ENCODE peak calls at places on chromosomes 16 and 17, in seven cellular contexts. W, H, N, O, I, C and Q are unnamed samples. For H3K36me3, the result is how much of the 10 kb centered on the place peaks cover.

GRCh38 chr16:24778676-24779075 is 49.2 kb downstream of the TNRC6A start:
- DNase-seq in I (no peak), N (no peak), H (no peak), O (no peak), W (no peak), C (no peak), Q (no peak)

GRCh38 chr17:59901604-59902003 is 8.7 kb downstream of the RPS6KB1 start:
- DNase-seq in H (no peak), W (peak), O (no peak), C (no peak), N (no peak), I (no peak), Q (no peak)

GRCh38 chr17:62807812-62808575 is at the start of gene MARCHF10:
- DNase-seq in N (peak), H (peak), W (peak), O (no peak), I (no peak), C (peak), Q (peak)

GRCh38 chr16:3503513-3503912 is 2.7 kb downstream of the CLUAP1 start:
- DNase-seq in C (no peak), N (no peak), H (no peak), W (no peak), I (no peak), O (no peak), Q (no peak)

GRCh38 chr16:81590714-81591537 is 146.3 kb downstream of the CMIP start:
- DNase-seq in C (no peak), I (no peak), N (no peak), H (no peak), W (no peak), O (no peak), Q (no peak)

GRCh38 chr16:67544844-67545664 is 16.4 kb downstream of the RIPOR1 start:
- DNase-seq in W (no peak), I (no peak), H (no peak), O (no peak), N (no peak), C (no peak), Q (no peak)

GRCh38 chr17:40605301-40605700 is 40.0 kb upstream of the CCR7 start:
- DNase-seq in N (no peak), C (no peak), O (no peak), H (no peak), I (no peak), W (no peak), Q (no peak)

GRCh38 chr17:2853722-2854580 is 57.7 kb downstream of the RAP1GAP2 start:
- DNase-seq in H (peak), O (no peak), I (no peak), W (peak), C (no peak), N (no peak), Q (no peak)

GRCh38 chr16:60641067-60641466 is 1395.2 kb downstream of the CDH8 start:
- DNase-seq in H (no peak), O (no peak), C (no peak), W (no peak), I (no peak), N (no peak), Q (no peak)

GRCh38 chr16:15054357-15055140 is 1.3 kb downstream of the NTAN1 start:
- DNase-seq in N (no peak), H (no peak), I (no peak), W (no peak), C (peak), O (no peak), Q (no peak)

GRCh38 chr16:29804020-29804419 is 2.3 kb upstream of the MAZ start:
- DNase-seq in C (no peak), O (no peak), I (no peak), N (no peak), H (no peak), W (no peak), Q (no peak)

GRCh38 chr17:82881900-82882714 is 42.3 kb upstream of the ZNF750 start:
- DNase-seq in W (peak), C (peak), I (no peak), O (peak), N (no peak), H (no peak), Q (peak)

GRCh38 chr17:76373481-76373825 is 11.0 kb upstream of the SPHK1 start:
- DNase-seq in H (no peak), N (no peak), I (no peak), C (no peak), O (no peak), W (no peak), Q (no peak)

GRCh38 chr16:84215531-84215930 is 24.3 kb downstream of the KCNG4 start:
- DNase-seq in H (no peak), I (no peak), O (no peak), W (no peak), N (no peak), C (no peak), Q (no peak)

GRCh38 chr16:9195301-9195700 is 103.9 kb downstream of the HAPSTR1 start:
- DNase-seq in H (no peak), O (no peak), I (no peak), W (no peak), N (no peak), C (no peak), Q (no peak)

GRCh38 chr16:15993946-15994665 is 44.7 kb downstream of the ABCC1 start:
- DNase-seq in C (peak), H (no peak), I (no peak), W (no peak), O (no peak), N (no peak), Q (no peak)

GRCh38 chr16:86765389-86766026 is 187.2 kb downstream of the FOXL1 start:
- DNase-seq in C (no peak), H (no peak), N (no peak), W (no peak), O (no peak), I (no peak), Q (no peak)

GRCh38 chr17:37489197-37490001 is at the start of gene DUSP14:
- DNase-seq in H (peak), W (peak), O (peak), N (peak), I (peak), C (peak), Q (peak)

GRCh38 chr17:10657866-10658265 is 757 bp upstream of the MYH3 start:
- DNase-seq in H (no peak), C (no peak), I (no peak), N (no peak), W (no peak), O (no peak), Q (no peak)

GRCh38 chr16:15682105-15682570 is 32.1 kb downstream of the NDE1 start:
- DNase-seq in N (peak), H (peak), C (peak), I (peak), W (peak), O (peak), Q (no peak)

GRCh38 chr17:7235693-7236665 is 1.7 kb upstream of the DVL2 start:
- DNase-seq in N (no peak), W (no peak), H (no peak), I (no peak), C (no peak), O (peak), Q (no peak)

GRCh38 chr17:40956401-40957254 is 10.1 kb downstream of the KRT39 start:
- DNase-seq in H (no peak), O (no peak), C (no peak), N (no peak), W (no peak), I (peak), Q (no peak)

GRCh38 chr16:27174798-27175197 is 28.5 kb upstream of the KDM8 start:
- DNase-seq in C (no peak), I (no peak), H (peak), N (no peak), O (no peak), W (no peak), Q (no peak)

GRCh38 chr16:90048347-90048722 is 28.8 kb downstream of the PRDM7 start:
- DNase-seq in I (no peak), N (no peak), C (no peak), O (no peak), H (no peak), W (no peak), Q (no peak)

GRCh38 chr17:31369266-31369665 is 22.2 kb upstream of the RAB11FIP4 start:
- DNase-seq in W (no peak), O (no peak), C (no peak), N (no peak), H (no peak), I (no peak), Q (no peak)

GRCh38 chr17:14307560-14308024 is 6.7 kb downstream of the HS3ST3B1 start:
- DNase-seq in I (no peak), W (no peak), H (no peak), O (no peak), N (no peak), C (no peak), Q (no peak)

GRCh38 chr17:7582401-7583252 is 1.0 kb upstream of the MPDU1 start:
- DNase-seq in I (no peak), H (no peak), C (no peak), N (no peak), W (no peak), O (peak), Q (peak)

GRCh38 chr17:59423137-59423703 is 91.8 kb downstream of the YPEL2 start:
- DNase-seq in H (peak), C (peak), O (peak), I (peak), W (no peak), N (no peak), Q (no peak)

GRCh38 chr16:529012-529575 is 1.6 kb downstream of the CAPN15 start:
- DNase-seq in W (no peak), O (no peak), I (no peak), N (no peak), C (no peak), H (no peak), Q (no peak)

GRCh38 chr16:23052908-23053580 is 96.2 kb downstream of the USP31 start:
- DNase-seq in N (no peak), C (no peak), I (no peak), H (no peak), O (no peak), W (no peak), Q (no peak)

GRCh38 chr17:4179071-4179470 is 36.1 kb downstream of the CYB5D2 start:
- DNase-seq in H (no peak), W (no peak), I (no peak), C (no peak), N (no peak), O (no peak), Q (no peak)

GRCh38 chr17:4177732-4178131 is 34.7 kb downstream of the CYB5D2 start:
- DNase-seq in O (no peak), N (no peak), I (no peak), W (no peak), H (no peak), C (no peak), Q (no peak)

GRCh38 chr17:4178651-4179050 is 35.7 kb downstream of the CYB5D2 start:
- DNase-seq in N (no peak), H (no peak), I (no peak), W (no peak), C (no peak), O (no peak), Q (no peak)

GRCh38 chr17:4175921-4176802 is 33.2 kb downstream of the CYB5D2 start:
- DNase-seq in W (no peak), H (no peak), O (no peak), N (no peak), I (no peak), C (no peak), Q (no peak)

GRCh38 chr17:4176803-4177472 is 33.9 kb downstream of the CYB5D2 start:
- DNase-seq in H (no peak), C (no peak), N (no peak), O (no peak), W (no peak), I (no peak), Q (no peak)
- H3K36me3 ChIP-seq in H (under half), C (half or more), N (half or more), O (under half), W (half or more), I (under half), Q (under half)

GRCh38 chr17:3953542-3953941 is 10.7 kb downstream of the ATP2A3 start:
- DNase-seq in O (no peak), H (no peak), I (no peak), W (no peak), C (no peak), N (no peak), Q (no peak)

GRCh38 chr17:3950584-3950983 is 13.7 kb downstream of the ATP2A3 start:
- DNase-seq in C (no peak), H (no peak), W (no peak), I (no peak), N (no peak), O (no peak), Q (no peak)

GRCh38 chr17:3951420-3951819 is 12.8 kb downstream of the ATP2A3 start:
- DNase-seq in C (no peak), N (no peak), W (no peak), O (no peak), H (no peak), I (no peak), Q (no peak)

GRCh38 chr17:3951003-3951402 is 13.2 kb downstream of the ATP2A3 start:
- DNase-seq in W (no peak), I (no peak), H (no peak), N (no peak), O (no peak), C (no peak), Q (no peak)

DNA sequence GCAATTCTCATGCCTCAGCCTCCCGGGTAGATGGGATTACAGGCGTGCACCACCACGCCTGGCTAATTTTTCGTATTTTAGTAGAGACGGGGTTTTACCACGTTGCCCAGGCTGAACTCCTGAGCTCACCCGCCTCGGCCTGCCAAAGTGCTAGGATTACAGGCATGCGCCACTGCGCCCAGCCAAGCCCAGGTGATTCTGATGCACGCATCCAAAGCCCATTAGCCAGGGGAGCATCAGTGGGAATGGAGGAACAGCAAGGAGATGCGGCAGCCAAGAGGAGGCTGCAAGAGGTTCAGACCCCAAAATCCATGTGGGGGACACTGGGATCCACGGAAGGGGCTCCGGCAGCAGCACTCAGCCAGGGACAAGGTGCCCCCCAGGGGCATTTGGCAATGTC is 12.1 kb downstream of the ATP2A3 start:
- DNase-seq in H (no peak), N (no peak), O (no peak), W (no peak), C (no peak), I (no peak), Q (no peak)
- H3K36me3 ChIP-seq in H (under half), N (under half), O (under half), W (half or more), C (under half), I (under half), Q (under half)

DNA sequence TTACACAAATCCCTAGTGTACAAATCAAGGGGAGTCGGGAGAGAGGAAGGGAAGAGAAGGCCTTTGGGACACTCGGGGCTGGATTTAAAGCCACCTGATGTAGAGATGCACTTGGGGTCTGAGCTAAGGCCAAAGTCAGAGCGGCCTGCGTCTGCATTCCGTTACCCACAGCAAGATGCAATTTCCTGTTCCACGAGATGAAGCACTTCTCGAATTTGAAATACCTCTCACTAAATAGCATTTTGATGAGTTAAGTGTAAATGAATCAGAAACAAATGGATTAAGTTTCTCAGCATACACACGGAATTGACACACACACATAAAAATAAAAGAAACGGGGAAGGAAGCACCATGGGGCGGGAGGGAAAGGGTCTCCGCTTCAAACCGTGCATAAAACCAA is 386.0 kb downstream of the SOX9 start:
- DNase-seq in I (no peak), H (no peak), W (no peak), O (no peak), C (no peak), N (no peak), Q (no peak)
- H3K36me3 ChIP-seq in I (under half), H (under half), W (under half), O (under half), C (under half), N (under half), Q (under half)

GRCh38 chr17:17213775-17214174 is 7.6 kb upstream of the PLD6 start:
- DNase-seq in H (no peak), N (no peak), I (no peak), C (no peak), O (no peak), W (no peak), Q (no peak)

GRCh38 chr17:17216236-17216635 is 10.1 kb upstream of the PLD6 start:
- DNase-seq in I (no peak), O (no peak), H (no peak), N (no peak), W (no peak), C (no peak), Q (no peak)

GRCh38 chr17:17216776-17217175 is 10.6 kb upstream of the PLD6 start:
- DNase-seq in N (no peak), H (no peak), I (no peak), W (no peak), O (no peak), C (no peak), Q (no peak)

GRCh38 chr17:17215575-17215974 is 9.4 kb upstream of the PLD6 start:
- DNase-seq in N (no peak), I (no peak), C (no peak), O (no peak), W (no peak), H (no peak), Q (no peak)

DNA sequence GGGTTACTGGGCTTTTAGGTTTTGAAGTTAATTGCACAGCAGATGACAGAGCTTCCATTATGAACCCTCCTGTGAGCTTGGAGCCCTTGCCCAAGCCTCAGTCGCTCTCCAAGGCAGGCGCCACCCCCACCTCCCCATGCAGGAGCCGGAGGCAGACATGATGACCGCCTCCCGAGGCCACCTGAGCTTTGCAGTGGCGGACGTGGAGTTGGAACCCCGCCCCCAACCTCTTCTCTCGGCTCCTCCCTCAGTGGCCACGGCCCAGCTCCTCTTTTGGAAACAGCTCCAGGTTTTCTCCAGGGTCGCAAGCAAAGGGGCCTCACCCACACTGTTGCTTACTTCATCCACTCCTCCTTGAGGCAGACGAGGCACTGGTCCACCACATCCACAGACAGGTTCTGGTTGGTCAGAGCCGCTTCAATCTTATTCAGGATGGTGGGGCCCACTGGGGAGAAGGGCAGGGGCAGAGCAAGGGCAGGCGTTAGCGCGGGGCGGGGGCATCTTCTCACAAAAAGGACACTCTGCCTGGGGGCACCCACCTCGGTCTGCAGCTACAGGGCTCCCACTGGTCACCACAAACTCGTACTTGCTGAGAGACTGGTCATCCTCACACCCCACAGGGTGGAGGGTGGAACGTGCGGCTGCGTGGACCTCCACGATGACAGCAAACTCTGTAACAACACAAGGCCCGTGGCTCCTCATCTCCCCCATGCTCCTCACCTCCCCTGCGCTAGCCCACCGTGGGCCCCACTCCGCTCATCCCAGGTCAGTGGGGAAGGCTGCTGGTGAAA is 8.7 kb upstream of the PLD6 start:
- DNase-seq in H (no peak), C (no peak), W (no peak), I (no peak), O (no peak), N (no peak), Q (no peak)
- H3K36me3 ChIP-seq in H (under half), C (half or more), W (half or more), I (under half), O (under half), N (under half), Q (half or more)

GRCh38 chr16:87829988-87830672 is 39.2 kb downstream of the SLC7A5 start:
- DNase-seq in W (no peak), I (no peak), H (no peak), O (no peak), C (no peak), N (no peak), Q (no peak)

GRCh38 chr16:87828071-87828971 is 41.0 kb downstream of the SLC7A5 start:
- DNase-seq in O (no peak), W (peak), C (no peak), H (no peak), I (no peak), N (no peak), Q (no peak)

GRCh38 chr16:87831421-87832136 is 37.7 kb downstream of the SLC7A5 start:
- DNase-seq in C (no peak), N (no peak), H (no peak), I (no peak), O (no peak), W (no peak), Q (no peak)

GRCh38 chr16:87830673-87831420 is 38.5 kb downstream of the SLC7A5 start:
- DNase-seq in I (no peak), W (no peak), C (no peak), H (no peak), O (no peak), N (no peak), Q (no peak)

GRCh38 chr16:87829123-87829980 is 40.0 kb downstream of the SLC7A5 start:
- DNase-seq in I (no peak), W (no peak), C (no peak), N (no peak), O (no peak), H (no peak), Q (no peak)
- H3K36me3 ChIP-seq in I (under half), W (under half), C (under half), N (under half), O (under half), H (under half), Q (under half)

GRCh38 chr17:29178750-29179231 is 1.4 kb downstream of the MYO18A start:
- DNase-seq in I (no peak), W (peak), N (no peak), H (peak), C (no peak), O (no peak), Q (no peak)
- H3K36me3 ChIP-seq in I (under half), W (under half), N (under half), H (under half), C (under half), O (under half), Q (under half)

DNA sequence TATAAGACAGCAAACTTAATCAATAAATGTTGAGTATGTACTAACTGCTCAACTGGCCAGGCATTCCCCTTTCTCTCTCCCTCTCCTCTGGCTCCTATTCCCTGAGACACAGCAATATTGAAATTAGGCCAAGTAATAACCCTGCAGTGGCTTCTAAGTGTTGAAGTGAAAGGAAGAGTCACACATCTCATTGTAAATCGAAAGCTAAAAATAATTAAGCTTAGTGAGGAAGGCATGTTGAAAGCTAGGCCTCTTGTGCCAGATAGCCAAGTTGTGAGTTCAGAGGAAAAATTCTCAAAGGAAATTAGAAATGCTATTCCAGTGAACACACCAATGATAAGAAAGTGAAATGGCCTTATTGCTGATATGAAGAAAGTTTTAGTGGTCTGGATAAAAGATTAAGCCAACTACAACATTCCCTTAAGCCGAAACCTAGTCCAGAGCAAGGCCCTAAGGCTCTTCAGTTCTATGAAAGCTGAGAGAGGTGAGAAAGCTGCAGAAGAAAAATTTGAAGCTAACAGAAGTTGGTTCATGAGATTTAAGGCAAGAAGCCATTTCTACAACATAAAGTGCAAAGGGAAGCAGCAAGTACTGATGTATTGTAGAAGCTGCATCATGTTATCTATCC is 35.4 kb upstream of the ABCC11 start:
- DNase-seq in C (no peak), I (no peak), H (no peak), W (no peak), N (no peak), O (no peak), Q (no peak)
- H3K36me3 ChIP-seq in C (under half), I (under half), H (under half), W (under half), N (under half), O (under half), Q (under half)